ENCODE peak calls at places on chromosome 19, in six cellular contexts. M, Y, H, O, T and A are unnamed samples.

GRCh38 chr19:19866599-19867248 is 1.0 kb downstream of the ZNF253 start:
- DNase-seq in Y (peak), M (no peak), T (no peak), H (peak), O (no peak), A (peak)

GRCh38 chr19:16167055-16167454 is 6.3 kb downstream of the CIB3 start:
- DNase-seq in O (no peak), H (no peak), Y (no peak), T (no peak), M (no peak), A (no peak)

GRCh38 chr19:5343848-5344247 is 3.2 kb upstream of the PTPRS start:
- DNase-seq in T (no peak), H (no peak), M (no peak), O (no peak), Y (peak), A (no peak)

GRCh38 chr19:52198678-52199077 is 8.8 kb downstream of the PPP2R1A start:
- DNase-seq in M (no peak), O (no peak), Y (no peak), H (no peak), T (no peak), A (no peak)

GRCh38 chr19:13764821-13765394 is 586 bp downstream of the MRI1 start:
- DNase-seq in M (no peak), H (peak), Y (peak), O (no peak), T (no peak), A (no peak)

GRCh38 chr19:54461201-54462071 is 2.1 kb downstream of the LENG9 start:
- DNase-seq in O (no peak), H (no peak), M (no peak), Y (no peak), T (no peak), A (peak)

GRCh38 chr19:51345076-51345620 is 3.2 kb upstream of the VSIG10L start:
- DNase-seq in Y (no peak), M (no peak), T (no peak), H (no peak), O (no peak), A (no peak)

GRCh38 chr19:40781140-40781539 is 3.1 kb downstream of the RAB4B start:
- DNase-seq in M (no peak), O (no peak), H (no peak), Y (no peak), T (no peak), A (no peak)

GRCh38 chr19:58582985-58583384 is 9.8 kb upstream of the MZF1 start:
- DNase-seq in H (no peak), T (no peak), O (no peak), Y (no peak), M (no peak), A (no peak)

GRCh38 chr19:581399-582111 is 8.1 kb upstream of the HCN2 start:
- DNase-seq in T (no peak), O (no peak), Y (no peak), H (no peak), M (no peak), A (no peak)

GRCh38 chr19:38337360-38337653 is 1.7 kb downstream of the CATSPERG start:
- DNase-seq in H (no peak), T (no peak), M (peak), O (no peak), Y (no peak), A (no peak)

GRCh38 chr19:3004522-3004921 is 24.6 kb downstream of the TLE2 start:
- DNase-seq in M (no peak), O (no peak), H (no peak), T (no peak), Y (no peak), A (no peak)

GRCh38 chr19:6103217-6103644 is 7.1 kb downstream of the RFX2 start:
- DNase-seq in M (no peak), H (no peak), Y (peak), T (peak), O (no peak), A (no peak)

GRCh38 chr19:3192684-3193083 is 7.0 kb downstream of the NCLN start:
- DNase-seq in H (no peak), O (no peak), T (no peak), M (no peak), Y (no peak), A (no peak)

GRCh38 chr19:21748088-21748487 is 19.3 kb downstream of the ZNF100 start:
- DNase-seq in T (no peak), Y (no peak), M (no peak), H (no peak), O (no peak), A (no peak)

GRCh38 chr19:44303305-44303704 is 1.5 kb downstream of the ZNF235 start:
- DNase-seq in H (no peak), O (no peak), M (no peak), Y (no peak), T (no peak), A (no peak)